ENCODE peak calls at places on chromosomes 11 and 22, in four cellular contexts. Y, W, B and U are unnamed samples.

GRCh38 chr11:85656777-85657176 is 8.2 kb downstream of the CREBZF start:
- DNase-seq in Y (no peak), W (no peak), B (no peak), U (no peak)

GRCh38 chr22:45499746-45500145 is 2.9 kb upstream of the FBLN1 start:
- DNase-seq in Y (no peak), W (no peak), B (no peak), U (peak; percentile 48)

GRCh38 chr11:36033082-36033751 is 89.4 kb downstream of the LDLRAD3 start:
- DNase-seq in Y (no peak), W (no peak), B (no peak), U (no peak)

GRCh38 chr11:20671856-20672546 is 2.6 kb downstream of the NELL1 start:
- DNase-seq in Y (no peak), W (no peak), B (no peak), U (peak; percentile 21)

GRCh38 chr11:15124528-15124927 is 9.8 kb downstream of the INSC start:
- DNase-seq in Y (no peak), W (no peak), B (no peak), U (no peak)

GRCh38 chr11:128595221-128595620 is 7.9 kb upstream of the ETS1 start:
- DNase-seq in Y (no peak), W (no peak), B (no peak), U (no peak)

GRCh38 chr22:40023226-40023925 is 28.6 kb downstream of the FAM83F start:
- DNase-seq in Y (no peak), W (no peak), B (no peak), U (no peak)

GRCh38 chr11:19306570-19306969 is 65.8 kb upstream of the E2F8 start:
- DNase-seq in Y (no peak), W (no peak), B (no peak), U (no peak)

GRCh38 chr22:46501701-46502100 is 35.7 kb downstream of the CELSR1 start:
- DNase-seq in Y (no peak), W (no peak), B (no peak), U (peak; percentile 65)

GRCh38 chr22:35327690-35328471 is 28.2 kb downstream of the TOM1 start:
- DNase-seq in Y (no peak), W (no peak), B (no peak), U (no peak)

GRCh38 chr11:10612217-10612862 is 43.9 kb upstream of the LYVE1 start:
- DNase-seq in Y (no peak), W (no peak), B (no peak), U (no peak)

GRCh38 chr22:42931421-42932196 is 74.5 kb upstream of the ARFGAP3 start:
- DNase-seq in Y (no peak), W (no peak), B (no peak), U (no peak)

GRCh38 chr22:19995611-19996339 is 20.8 kb downstream of the ARVCF start:
- DNase-seq in Y (no peak), W (no peak), B (no peak), U (no peak)

GRCh38 chr22:23709107-23709506 is 18.3 kb downstream of the RGL4 start:
- DNase-seq in Y (no peak), W (no peak), B (no peak), U (no peak)

GRCh38 chr22:19607198-19608113 is 83.2 kb upstream of the CLDN5 start:
- DNase-seq in Y (peak; percentile 14), W (peak; percentile 60), B (no peak), U (peak; percentile 71)

GRCh38 chr11:92152245-92152644 is 72.4 kb upstream of the FAT3 start:
- DNase-seq in Y (no peak), W (no peak), B (no peak), U (peak; percentile 11)

GRCh38 chr11:4626207-4627105 is 10.8 kb upstream of the OR51D1 start:
- DNase-seq in Y (peak; percentile 24), W (no peak), B (no peak), U (peak; percentile 88)

GRCh38 chr11:87265132-87265531 is 227.4 kb downstream of the TMEM135 start:
- DNase-seq in Y (no peak), W (no peak), B (no peak), U (no peak)

GRCh38 chr11:116808262-116809175 is 14.6 kb downstream of the APOA4 start:
- DNase-seq in Y (no peak), W (no peak), B (no peak), U (peak; percentile 91)

GRCh38 chr22:30234786-30235470 is 11.6 kb downstream of the LIF start:
- DNase-seq in Y (no peak), W (no peak), B (no peak), U (no peak)

GRCh38 chr11:9906043-9906791 is 242.3 kb downstream of the SWAP70 start:
- DNase-seq in Y (no peak), W (no peak), B (no peak), U (peak; percentile 67)

GRCh38 chr11:86551286-86551685 is 121.1 kb downstream of the ME3 start:
- DNase-seq in Y (no peak), W (no peak), B (no peak), U (peak; percentile 82)

GRCh38 chr11:44861829-44862545 is 88.7 kb downstream of the TP53I11 start:
- DNase-seq in Y (peak; percentile 58), W (no peak), B (peak; percentile 57), U (peak; percentile 98)

GRCh38 chr11:95556342-95557151 is 233.0 kb downstream of the FAM76B start:
- DNase-seq in Y (no peak), W (no peak), B (peak; percentile 8), U (no peak)

GRCh38 chr22:21573293-21573734 is 5.8 kb downstream of the UBE2L3 start:
- DNase-seq in Y (no peak), W (no peak), B (no peak), U (no peak)

GRCh38 chr11:120612363-120613263 is 101.1 kb downstream of the GRIK4 start:
- DNase-seq in Y (no peak), W (no peak), B (no peak), U (peak; percentile 4)

GRCh38 chr22:30934053-30934452 is 34.5 kb downstream of the MORC2 start:
- DNase-seq in Y (no peak), W (no peak), B (no peak), U (no peak)

GRCh38 chr11:36257351-36257750 is 31.9 kb downstream of the COMMD9 start:
- DNase-seq in Y (no peak), W (no peak), B (no peak), U (peak; percentile 55)

GRCh38 chr11:813440-814096 is 3.8 kb downstream of the RPLP2 start:
- DNase-seq in Y (no peak), W (no peak), B (no peak), U (no peak)

GRCh38 chr22:45969414-45969799 is 7.6 kb downstream of the WNT7B start:
- DNase-seq in Y (no peak), W (no peak), B (no peak), U (no peak)

GRCh38 chr11:112058103-112058502 is 15.7 kb downstream of the PIH1D2 start:
- DNase-seq in Y (no peak), W (no peak), B (no peak), U (no peak)

GRCh38 chr22:28108851-28109250 is 189.8 kb upstream of the PITPNB start:
- DNase-seq in Y (no peak), W (no peak), B (no peak), U (no peak)

GRCh38 chr11:134762248-134763029 is 350.4 kb upstream of the B3GAT1 start:
- DNase-seq in Y (no peak), W (no peak), B (no peak), U (no peak)

GRCh38 chr22:46502346-46502745 is 35.1 kb downstream of the CELSR1 start:
- DNase-seq in Y (no peak), W (no peak), B (no peak), U (no peak)

GRCh38 chr11:132744771-132745170 is 787.5 kb downstream of the OPCML start:
- DNase-seq in Y (no peak), W (no peak), B (no peak), U (no peak)

GRCh38 chr11:56783448-56784041 is 35.0 kb upstream of the OR9G4 start:
- DNase-seq in Y (no peak), W (no peak), B (no peak), U (peak; percentile 66)

GRCh38 chr22:42905702-42906183 is 48.7 kb upstream of the ARFGAP3 start:
- DNase-seq in Y (no peak), W (peak; percentile 96), B (no peak), U (peak; percentile 82)